ENCODE peak calls at places on chromosomes 11 and 22, in four cellular contexts. H, G, Z and M are unnamed samples.

GRCh38 chr22:46201059-46201757 is 48.9 kb downstream of the CDPF1 start:
- DNase-seq in H (no peak), G (no peak), Z (no peak), M (peak; percentile 31)

GRCh38 chr11:15336016-15336415 is 221.3 kb downstream of the INSC start:
- DNase-seq in H (no peak), G (no peak), Z (no peak), M (no peak)

GRCh38 chr11:66493124-66493523 is 12.9 kb downstream of the DPP3 start:
- DNase-seq in H (no peak), G (no peak), Z (no peak), M (no peak)

GRCh38 chr11:134071306-134071705 is 2.4 kb downstream of the JAM3 start:
- DNase-seq in H (no peak), G (no peak), Z (no peak), M (no peak)

GRCh38 chr11:41989173-41989572 is 529.7 kb upstream of the LRRC4C start:
- DNase-seq in H (no peak), G (no peak), Z (no peak), M (no peak)

GRCh38 chr11:73983764-73984543 is 1.3 kb upstream of the UCP2 start:
- DNase-seq in H (no peak), G (peak; percentile 6), Z (no peak), M (no peak)

GRCh38 chr11:6932150-6932549 is 5.9 kb downstream of the ZNF215 start:
- DNase-seq in H (no peak), G (no peak), Z (no peak), M (no peak)

GRCh38 chr22:48441553-48441850 is 1386.2 kb downstream of the BRD1 start:
- DNase-seq in H (no peak), G (no peak), Z (no peak), M (no peak)

GRCh38 chr11:61549662-61550568 is 31.0 kb downstream of the SYT7 start:
- DNase-seq in H (no peak), G (no peak), Z (no peak), M (no peak)

GRCh38 chr11:64643927-64644326 is 52.9 kb downstream of the SLC22A12 start:
- DNase-seq in H (no peak), G (no peak), Z (no peak), M (no peak)

GRCh38 chr11:36409152-36409713 is 100.8 kb downstream of the TRAF6 start:
- DNase-seq in H (no peak), G (no peak), Z (no peak), M (no peak)

GRCh38 chr11:114819028-114819427 is 140.7 kb downstream of the NXPE2 start:
- DNase-seq in H (no peak), G (no peak), Z (no peak), M (no peak)

GRCh38 chr11:38089728-38090127 is 1491.7 kb upstream of the RAG2 start:
- DNase-seq in H (no peak), G (no peak), Z (no peak), M (no peak)

GRCh38 chr22:43948836-43949235 is 6.4 kb upstream of the SAMM50 start:
- DNase-seq in H (no peak), G (no peak), Z (no peak), M (no peak)

GRCh38 chr11:106021181-106021966 is 666 bp downstream of the MSANTD4 start:
- DNase-seq in H (no peak), G (no peak), Z (no peak), M (no peak)

GRCh38 chr11:128884703-128885338 is 6.3 kb upstream of the KCNJ5 start:
- DNase-seq in H (peak; percentile 49), G (peak; percentile 72), Z (no peak), M (no peak)

GRCh38 chr22:49881856-49882255 is 28.2 kb downstream of the ZBED4 start:
- DNase-seq in H (no peak), G (no peak), Z (no peak), M (no peak)

GRCh38 chr22:32469799-32470212 is 4.8 kb upstream of the FBXO7 start:
- DNase-seq in H (no peak), G (no peak), Z (no peak), M (peak; percentile 7)

GRCh38 chr11:120316880-120317688 is 8.0 kb upstream of the TLCD5 start:
- DNase-seq in H (no peak), G (peak; percentile 90), Z (no peak), M (no peak)

GRCh38 chr11:94128171-94128745 is 383 bp upstream of the PANX1 start:
- DNase-seq in H (no peak), G (no peak), Z (no peak), M (no peak)

GRCh38 chr11:61083601-61084147 is 18.6 kb upstream of the CD5 start:
- DNase-seq in H (no peak), G (no peak), Z (no peak), M (no peak)

GRCh38 chr11:71342951-71343827 is 90.8 kb upstream of the SHANK2 start:
- DNase-seq in H (no peak), G (no peak), Z (no peak), M (no peak)

GRCh38 chr22:40179535-40179934 is 1.8 kb downstream of the TNRC6B start:
- DNase-seq in H (no peak), G (no peak), Z (no peak), M (no peak)
- H3K4me3 ChIP-seq in H (peak overlapping the region; percentile 76), G (peak overlapping the region; percentile 52), Z (peak overlapping the region; percentile 79), M (peak overlapping the region; percentile 100)

GRCh38 chr22:22687638-22688500 is 43.5 kb downstream of the GGTLC2 start:
- DNase-seq in H (peak; percentile 15), G (no peak), Z (no peak), M (no peak)
- TF ChIP-seq CTCF in H (peak; percentile 90), G (peak; percentile 56), Z (peak; percentile 41), M (peak; percentile 92)

GRCh38 chr11:118152552-118153471 is at the start of gene SCN4B:
- DNase-seq in H (no peak), G (no peak), Z (no peak), M (no peak)
- H3K4me3 ChIP-seq in H (peak within 1 kb of the TSS; percentile 43), G (peak within 1 kb of the TSS; percentile 45), Z (peak within 1 kb of the TSS; percentile 78), M (peak within 1 kb of the TSS; percentile 39)

DNA sequence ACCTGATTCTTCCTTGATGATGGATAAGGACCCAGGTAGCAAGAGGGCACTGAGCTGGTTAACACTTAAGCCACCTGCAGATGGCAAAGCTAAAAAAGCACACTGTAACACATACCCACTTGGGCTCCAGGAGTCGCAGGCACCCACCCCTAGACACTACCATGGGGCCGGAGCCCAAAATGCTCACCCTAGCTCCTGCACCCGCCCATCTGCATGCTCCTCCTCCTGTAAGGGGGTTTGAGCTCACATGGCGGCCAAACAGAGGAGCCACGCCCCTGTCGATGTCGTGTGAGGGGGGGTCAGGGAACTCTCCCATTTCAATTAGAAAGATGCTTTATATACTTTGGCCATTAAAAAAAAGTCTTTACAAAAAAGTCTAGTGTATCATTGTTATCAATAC is 370.7 kb downstream of the DLG2 start:
- DNase-seq in H (no peak), G (no peak), Z (no peak), M (no peak)
- TF ChIP-seq CTCF in H (no peak), G (no peak), Z (no peak), M (no peak)

GRCh38 chr11:78060533-78060932 is 3.1 kb upstream of the THRSP start:
- DNase-seq in H (no peak), G (no peak), Z (no peak), M (no peak)
- H3K4me3 ChIP-seq in H (no peak overlapping the region), G (no peak overlapping the region), Z (no peak overlapping the region), M (no peak overlapping the region)

GRCh38 chr11:121863126-121863525 is 252.9 kb downstream of the BLID start:
- DNase-seq in H (no peak), G (no peak), Z (no peak), M (no peak)

GRCh38 chr11:121869478-121869877 is 246.5 kb downstream of the BLID start:
- DNase-seq in H (no peak), G (no peak), Z (no peak), M (no peak)

GRCh38 chr11:121870202-121871045 is 245.6 kb downstream of the BLID start:
- DNase-seq in H (no peak), G (no peak), Z (no peak), M (no peak)

GRCh38 chr11:121866822-121867221 is 249.2 kb downstream of the BLID start:
- DNase-seq in H (no peak), G (no peak), Z (no peak), M (no peak)

DNA sequence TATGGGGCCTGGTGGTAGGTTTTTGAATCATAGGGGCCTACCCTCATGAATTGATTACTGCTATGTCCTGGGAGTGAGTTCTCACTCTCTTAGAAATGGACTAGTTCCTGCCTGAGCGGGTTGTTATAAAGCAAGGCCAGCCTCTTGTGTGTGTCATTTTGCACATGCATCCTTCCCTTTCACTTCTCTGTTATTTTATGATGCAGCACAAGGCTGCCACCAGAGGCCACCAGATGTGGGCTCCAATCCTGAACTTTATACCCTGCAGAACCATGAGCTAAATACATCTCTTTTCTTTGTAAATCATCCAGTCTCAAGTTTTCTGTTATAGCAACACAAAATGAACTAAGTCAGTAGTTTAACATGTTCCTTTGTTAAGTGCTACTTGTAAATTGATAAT is 251.4 kb downstream of the BLID start:
- DNase-seq in H (no peak), G (no peak), Z (no peak), M (no peak)
- TF ChIP-seq CTCF in H (no peak), G (no peak), Z (no peak), M (no peak)

GRCh38 chr11:47270331-47271271 is 668 bp downstream of the MADD start:
- DNase-seq in H (no peak), G (no peak), Z (no peak), M (no peak)
- H3K4me3 ChIP-seq in H (peak overlapping the region; percentile 65), G (peak overlapping the region; percentile 82), Z (peak overlapping the region; percentile 94), M (peak overlapping the region; percentile 76)

DNA sequence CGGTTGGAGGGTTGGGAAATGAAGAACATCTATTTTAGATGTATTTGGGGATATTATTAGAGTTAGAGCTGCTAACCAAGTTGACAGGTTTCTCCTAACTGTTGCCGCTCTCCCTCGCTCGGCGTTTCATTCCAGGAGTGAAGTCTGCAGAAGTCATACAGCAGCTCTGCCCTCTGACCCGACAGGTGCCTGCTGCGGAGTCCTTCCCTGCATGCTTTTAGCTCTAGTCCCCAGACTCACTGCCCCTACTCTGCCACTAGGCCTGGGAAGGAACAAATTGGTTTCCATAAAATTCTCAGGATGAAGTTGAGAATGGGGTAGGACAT is 124.9 kb downstream of the DBX1 start:
- DNase-seq in H (no peak), G (no peak), Z (no peak), M (no peak)
- TF ChIP-seq CTCF in H (no peak), G (no peak), Z (no peak), M (no peak)